ENCODE peak calls at places on chromosomes 2 and 18, in five cellular contexts. One of them, this sample, is unnamed.

GRCh38 chr18:58051765-58052460 is 7.9 kb downstream of the NEDD4L start:
- DNase-seq in GM12878: no peak
- DNase-seq in K562: no peak
- DNase-seq in HepG2: no peak
- DNase-seq in H1: no peak
- DNase-seq in this sample: no peak

GRCh38 chr2:68565858-68566257 is 77.5 kb upstream of the PROKR1 start:
- DNase-seq in GM12878: no peak
- DNase-seq in K562: peak
- DNase-seq in HepG2: peak
- DNase-seq in H1: no peak
- DNase-seq in this sample: no peak

GRCh38 chr18:35246831-35247230 is 6.0 kb downstream of the ZNF397 start:
- DNase-seq in GM12878: no peak
- DNase-seq in K562: no peak
- DNase-seq in HepG2: no peak
- DNase-seq in H1: no peak
- DNase-seq in this sample: no peak

GRCh38 chr18:48914581-48915251 is 36.0 kb downstream of the SMAD7 start:
- DNase-seq in GM12878: no peak
- DNase-seq in K562: no peak
- DNase-seq in HepG2: no peak
- DNase-seq in H1: no peak
- DNase-seq in this sample: no peak

GRCh38 chr18:7133181-7133580 is 15.6 kb upstream of the LAMA1 start:
- DNase-seq in GM12878: no peak
- DNase-seq in K562: no peak
- DNase-seq in HepG2: no peak
- DNase-seq in H1: no peak
- DNase-seq in this sample: no peak

GRCh38 chr2:75614062-75614710 is 32.4 kb upstream of the MRPL19 start:
- DNase-seq in GM12878: no peak
- DNase-seq in K562: no peak
- DNase-seq in HepG2: no peak
- DNase-seq in H1: no peak
- DNase-seq in this sample: no peak

GRCh38 chr18:41974661-41975286 is 19.7 kb downstream of the PIK3C3 start:
- DNase-seq in GM12878: no peak
- DNase-seq in K562: no peak
- DNase-seq in HepG2: no peak
- DNase-seq in H1: no peak
- DNase-seq in this sample: no peak

GRCh38 chr18:49029628-49030027 is 78.9 kb upstream of the SMAD7 start:
- DNase-seq in GM12878: no peak
- DNase-seq in K562: no peak
- DNase-seq in HepG2: no peak
- DNase-seq in H1: no peak
- DNase-seq in this sample: no peak

GRCh38 chr2:99297990-99298389 is 3.0 kb downstream of the LYG1 start:
- DNase-seq in GM12878: no peak
- DNase-seq in K562: no peak
- DNase-seq in HepG2: no peak
- DNase-seq in H1: no peak
- DNase-seq in this sample: no peak

GRCh38 chr2:101736861-101737291 is 39.4 kb downstream of the MAP4K4 start:
- DNase-seq in GM12878: no peak
- DNase-seq in K562: no peak
- DNase-seq in HepG2: no peak
- DNase-seq in H1: no peak
- DNase-seq in this sample: no peak

GRCh38 chr2:104563398-104564024 is 290.4 kb upstream of the POU3F3 start:
- DNase-seq in GM12878: no peak
- DNase-seq in K562: no peak
- DNase-seq in HepG2: no peak
- DNase-seq in H1: no peak
- DNase-seq in this sample: peak

GRCh38 chr2:133765693-133766092 is 197.4 kb upstream of the NCKAP5 start:
- DNase-seq in GM12878: no peak
- DNase-seq in K562: no peak
- DNase-seq in HepG2: peak
- DNase-seq in H1: no peak
- DNase-seq in this sample: no peak

GRCh38 chr2:241660593-241661213 is 23.2 kb downstream of the ATG4B start:
- DNase-seq in GM12878: no peak
- DNase-seq in K562: no peak
- DNase-seq in HepG2: no peak
- DNase-seq in H1: no peak
- DNase-seq in this sample: no peak

GRCh38 chr2:98883780-98884211 is 52.2 kb downstream of the CRACDL start:
- DNase-seq in GM12878: no peak
- DNase-seq in K562: no peak
- DNase-seq in HepG2: no peak
- DNase-seq in H1: no peak
- DNase-seq in this sample: no peak

GRCh38 chr2:226865273-226865672 is 29.4 kb downstream of the RHBDD1 start:
- DNase-seq in GM12878: no peak
- DNase-seq in K562: no peak
- DNase-seq in HepG2: no peak
- DNase-seq in H1: no peak
- DNase-seq in this sample: no peak

GRCh38 chr2:241272722-241273551 is 42.5 kb downstream of the HDLBP start:
- DNase-seq in GM12878: no peak
- DNase-seq in K562: peak
- DNase-seq in HepG2: no peak
- DNase-seq in H1: no peak
- DNase-seq in this sample: peak

GRCh38 chr2:198483046-198483445 is 678.7 kb downstream of the PLCL1 start:
- DNase-seq in GM12878: no peak
- DNase-seq in K562: no peak
- DNase-seq in HepG2: no peak
- DNase-seq in H1: no peak
- DNase-seq in this sample: no peak

GRCh38 chr2:233928594-233929351 is 11.6 kb downstream of the TRPM8 start:
- DNase-seq in GM12878: no peak
- DNase-seq in K562: peak
- DNase-seq in HepG2: peak
- DNase-seq in H1: no peak
- DNase-seq in this sample: peak

GRCh38 chr18:4358618-4359017 is 96.5 kb downstream of the DLGAP1 start:
- DNase-seq in GM12878: no peak
- DNase-seq in K562: no peak
- DNase-seq in HepG2: no peak
- DNase-seq in H1: peak
- DNase-seq in this sample: peak

GRCh38 chr2:1081411-1082225 is 131.0 kb downstream of the SNTG2 start:
- DNase-seq in GM12878: no peak
- DNase-seq in K562: no peak
- DNase-seq in HepG2: no peak
- DNase-seq in H1: no peak
- DNase-seq in this sample: no peak

GRCh38 chr18:46155652-46156051 is 51.5 kb downstream of the HAUS1 start:
- DNase-seq in GM12878: no peak
- DNase-seq in K562: no peak
- DNase-seq in HepG2: no peak
- DNase-seq in H1: no peak
- DNase-seq in this sample: no peak

GRCh38 chr2:215613265-215613664 is 177.4 kb upstream of the FN1 start:
- DNase-seq in GM12878: no peak
- DNase-seq in K562: no peak
- DNase-seq in HepG2: no peak
- DNase-seq in H1: no peak
- DNase-seq in this sample: peak

GRCh38 chr2:24919100-24919976 is 699 bp downstream of the ADCY3 start:
- DNase-seq in GM12878: no peak
- DNase-seq in K562: peak
- DNase-seq in HepG2: no peak
- DNase-seq in H1: no peak
- DNase-seq in this sample: no peak

GRCh38 chr2:166539340-166540162 is 45.5 kb upstream of the SCN7A start:
- DNase-seq in GM12878: peak
- DNase-seq in K562: peak
- DNase-seq in HepG2: peak
- DNase-seq in H1: no peak
- DNase-seq in this sample: no peak

GRCh38 chr2:224574423-224575084 is 10.6 kb downstream of the CUL3 start:
- DNase-seq in GM12878: no peak
- DNase-seq in K562: no peak
- DNase-seq in HepG2: no peak
- DNase-seq in H1: no peak
- DNase-seq in this sample: no peak

GRCh38 chr18:2846638-2847340 is at the start of gene EMILIN2:
- DNase-seq in GM12878: no peak
- DNase-seq in K562: peak
- DNase-seq in HepG2: no peak
- DNase-seq in H1: no peak
- DNase-seq in this sample: peak

GRCh38 chr2:72165792-72166191 is 18.1 kb upstream of the CYP26B1 start:
- DNase-seq in GM12878: no peak
- DNase-seq in K562: no peak
- DNase-seq in HepG2: no peak
- DNase-seq in H1: no peak
- DNase-seq in this sample: no peak

GRCh38 chr2:55147041-55147440 is 85.1 kb downstream of the CLHC1 start:
- DNase-seq in GM12878: no peak
- DNase-seq in K562: no peak
- DNase-seq in HepG2: no peak
- DNase-seq in H1: no peak
- DNase-seq in this sample: no peak

GRCh38 chr2:55142518-55142917 is 89.6 kb downstream of the CLHC1 start:
- DNase-seq in GM12878: no peak
- DNase-seq in K562: no peak
- DNase-seq in HepG2: no peak
- DNase-seq in H1: no peak
- DNase-seq in this sample: no peak

GRCh38 chr2:55147531-55147930 is 84.6 kb downstream of the CLHC1 start:
- DNase-seq in GM12878: no peak
- DNase-seq in K562: no peak
- DNase-seq in HepG2: no peak
- DNase-seq in H1: no peak
- DNase-seq in this sample: no peak

GRCh38 chr2:55146266-55146665 is 85.8 kb downstream of the CLHC1 start:
- DNase-seq in GM12878: no peak
- DNase-seq in K562: no peak
- DNase-seq in HepG2: no peak
- DNase-seq in H1: no peak
- DNase-seq in this sample: no peak

DNA sequence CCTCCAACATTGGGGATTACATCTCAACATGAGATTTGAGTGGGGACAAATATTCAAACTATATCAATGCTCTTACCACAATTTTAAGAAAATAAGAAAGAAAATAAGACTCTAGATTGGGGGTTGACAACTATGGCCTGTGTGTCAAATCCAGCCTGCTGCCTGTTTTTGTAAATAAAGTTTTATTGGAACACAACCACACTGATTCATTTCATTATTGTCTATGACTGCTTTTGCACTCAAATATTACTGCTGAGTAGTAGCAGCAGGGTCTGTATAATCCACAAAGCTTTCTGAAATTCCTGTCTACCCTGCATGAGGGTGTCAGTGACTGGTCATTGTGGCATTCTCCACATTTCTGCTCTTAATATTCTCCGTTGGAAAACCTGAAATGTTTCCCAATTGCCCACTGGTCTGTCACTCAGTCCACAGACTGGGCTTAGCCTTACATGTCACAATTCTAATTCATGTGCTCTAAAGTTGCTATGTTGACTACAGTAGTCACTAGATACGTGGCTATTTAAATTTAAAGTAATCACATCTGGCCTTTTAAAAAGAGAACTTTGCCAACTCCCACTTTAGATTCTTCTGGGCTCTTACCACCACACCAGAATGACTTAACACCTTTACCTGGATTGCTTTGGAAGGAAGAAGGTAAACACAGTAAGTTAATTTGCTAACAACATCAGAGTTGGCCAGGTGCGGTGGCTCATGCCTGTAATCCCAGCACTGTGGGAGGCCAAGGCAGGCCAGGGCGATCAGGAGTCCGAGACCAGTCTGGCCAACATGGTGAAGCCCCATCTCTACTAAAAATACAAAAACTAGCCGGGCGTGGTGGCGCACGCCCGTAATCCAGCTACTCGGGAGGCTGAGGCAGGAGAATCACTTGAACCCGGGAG is 86.9 kb downstream of the CLHC1 start:
- DNase-seq in GM12878: no peak
- DNase-seq in K562: no peak
- DNase-seq in HepG2: no peak
- DNase-seq in H1: no peak
- DNase-seq in this sample: no peak
- TF ChIP-seq SP1 in GM12878: no peak
- TF ChIP-seq SP1 in K562: no peak
- TF ChIP-seq SP1 in HepG2: no peak
- TF ChIP-seq SP1 in H1: no peak
- TF ChIP-seq SP1 in this sample: no peak

GRCh38 chr2:175203621-175204496 is 22.3 kb upstream of the ATP5MC3 start:
- DNase-seq in GM12878: no peak
- DNase-seq in K562: no peak
- DNase-seq in HepG2: peak
- DNase-seq in H1: no peak
- DNase-seq in this sample: peak
- TF ChIP-seq USF2 in GM12878: no peak
- TF ChIP-seq USF2 in K562: no peak
- TF ChIP-seq USF2 in HepG2: no peak
- TF ChIP-seq USF2 in H1: no peak
- TF ChIP-seq USF2 in this sample: no peak

DNA sequence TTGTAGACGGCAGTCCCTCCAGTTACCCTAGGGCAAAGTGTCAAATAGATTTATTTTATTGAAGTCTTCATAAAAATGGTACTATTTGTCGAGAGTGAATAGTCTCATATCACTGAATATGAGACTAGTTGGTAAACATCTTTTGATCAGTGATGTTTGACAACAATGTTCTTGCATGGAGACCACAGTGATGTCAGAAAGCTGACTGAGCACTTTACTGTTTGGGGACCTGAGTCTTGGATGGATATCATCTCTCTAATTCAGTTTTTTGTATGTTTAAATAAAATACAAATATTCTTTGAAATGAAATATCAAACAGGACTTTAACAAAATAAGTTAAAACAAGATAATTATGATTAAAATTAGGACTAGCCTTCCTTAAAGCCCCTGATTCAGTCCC is 1315.4 kb upstream of the NRXN1 start:
- DNase-seq in GM12878: no peak
- DNase-seq in K562: no peak
- DNase-seq in HepG2: no peak
- DNase-seq in H1: no peak
- DNase-seq in this sample: no peak
- TF ChIP-seq SP1 in GM12878: no peak
- TF ChIP-seq SP1 in K562: no peak
- TF ChIP-seq SP1 in HepG2: no peak
- TF ChIP-seq SP1 in H1: no peak
- TF ChIP-seq SP1 in this sample: no peak

DNA sequence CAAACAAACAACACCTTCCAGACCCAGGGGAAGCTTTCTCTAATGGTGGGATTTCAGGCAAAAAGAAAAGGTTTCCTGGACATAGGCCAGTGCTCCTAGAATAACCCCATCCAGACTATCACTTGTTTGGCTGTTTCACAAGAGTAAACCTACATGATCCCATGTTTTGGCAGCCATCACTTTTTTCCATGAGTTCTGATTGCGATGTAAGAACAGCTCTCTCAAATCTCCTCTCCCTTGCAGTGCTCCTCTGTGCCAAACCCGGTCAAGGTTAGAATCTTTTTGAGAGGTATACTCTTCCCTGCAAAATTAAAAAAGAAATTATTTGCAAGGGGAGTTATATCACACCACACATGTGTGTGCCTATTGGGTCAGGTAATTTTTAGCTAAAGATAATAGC is 11.9 kb downstream of the GRP start:
- DNase-seq in GM12878: no peak
- DNase-seq in K562: no peak
- DNase-seq in HepG2: no peak
- DNase-seq in H1: no peak
- DNase-seq in this sample: no peak
- TF ChIP-seq USF2 in GM12878: no peak
- TF ChIP-seq USF2 in K562: no peak
- TF ChIP-seq USF2 in HepG2: no peak
- TF ChIP-seq USF2 in H1: no peak
- TF ChIP-seq USF2 in this sample: no peak